ENCODE peak calls at places on chromosomes 2 and 18, in four cellular contexts. One of them, this sample, is unnamed.

GRCh38 chr2:46067501-46068292 is 229.5 kb upstream of the EPAS1 start:
- DNase-seq in left cardiac atrium: no peak
- DNase-seq in colonic mucosa: no peak
- DNase-seq in Right ventricle myocardium superior: no peak
- DNase-seq in this sample: peak

GRCh38 chr2:217711236-217711635 is 291.6 kb downstream of the TNS1 start:
- DNase-seq in left cardiac atrium: no peak
- DNase-seq in colonic mucosa: no peak
- DNase-seq in Right ventricle myocardium superior: no peak
- DNase-seq in this sample: no peak

GRCh38 chr2:44934521-44934961 is 7.0 kb upstream of the SIX3 start:
- DNase-seq in left cardiac atrium: no peak
- DNase-seq in colonic mucosa: no peak
- DNase-seq in Right ventricle myocardium superior: no peak
- DNase-seq in this sample: no peak

GRCh38 chr2:207188601-207189000 is 22.9 kb upstream of the KLF7 start:
- DNase-seq in left cardiac atrium: no peak
- DNase-seq in colonic mucosa: no peak
- DNase-seq in Right ventricle myocardium superior: no peak
- DNase-seq in this sample: no peak

GRCh38 chr2:118246726-118247125 is 158.5 kb downstream of the INSIG2 start:
- DNase-seq in left cardiac atrium: peak
- DNase-seq in colonic mucosa: no peak
- DNase-seq in Right ventricle myocardium superior: peak
- DNase-seq in this sample: no peak

GRCh38 chr2:6917071-6917760 is at the start of gene RNF144A:
- DNase-seq in left cardiac atrium: peak
- DNase-seq in colonic mucosa: peak
- DNase-seq in Right ventricle myocardium superior: peak
- DNase-seq in this sample: no peak

GRCh38 chr2:54605836-54606235 is 117.6 kb upstream of the EML6 start:
- DNase-seq in left cardiac atrium: no peak
- DNase-seq in colonic mucosa: no peak
- DNase-seq in Right ventricle myocardium superior: no peak
- DNase-seq in this sample: no peak

GRCh38 chr2:213233438-213234330 is 50.6 kb upstream of the SPAG16 start:
- DNase-seq in left cardiac atrium: no peak
- DNase-seq in colonic mucosa: no peak
- DNase-seq in Right ventricle myocardium superior: no peak
- DNase-seq in this sample: no peak

GRCh38 chr2:53373126-53373525 is 394.5 kb upstream of the CHAC2 start:
- DNase-seq in left cardiac atrium: no peak
- DNase-seq in colonic mucosa: no peak
- DNase-seq in Right ventricle myocardium superior: no peak
- DNase-seq in this sample: no peak

GRCh38 chr2:25314514-25315315 is 27.0 kb downstream of the DNMT3A start:
- DNase-seq in left cardiac atrium: peak
- DNase-seq in colonic mucosa: peak
- DNase-seq in Right ventricle myocardium superior: peak
- DNase-seq in this sample: no peak

GRCh38 chr2:240232264-240232915 is 91.9 kb upstream of the OTOS start:
- DNase-seq in left cardiac atrium: peak
- DNase-seq in colonic mucosa: peak
- DNase-seq in Right ventricle myocardium superior: no peak
- DNase-seq in this sample: no peak

GRCh38 chr2:190812506-190813294 is 67.9 kb upstream of the GLS start:
- DNase-seq in left cardiac atrium: no peak
- DNase-seq in colonic mucosa: no peak
- DNase-seq in Right ventricle myocardium superior: no peak
- DNase-seq in this sample: no peak

GRCh38 chr2:85721641-85722040 is 27.5 kb downstream of the GNLY start:
- DNase-seq in left cardiac atrium: no peak
- DNase-seq in colonic mucosa: no peak
- DNase-seq in Right ventricle myocardium superior: no peak
- DNase-seq in this sample: no peak

GRCh38 chr2:121015971-121016485 is 269.0 kb downstream of the TFCP2L1 start:
- DNase-seq in left cardiac atrium: no peak
- DNase-seq in colonic mucosa: no peak
- DNase-seq in Right ventricle myocardium superior: no peak
- DNase-seq in this sample: no peak

GRCh38 chr2:135424849-135425248 is 106.2 kb downstream of the ZRANB3 start:
- DNase-seq in left cardiac atrium: no peak
- DNase-seq in colonic mucosa: no peak
- DNase-seq in Right ventricle myocardium superior: no peak
- DNase-seq in this sample: no peak

GRCh38 chr18:24022141-24022540 is 7.6 kb downstream of the TTC39C start:
- DNase-seq in left cardiac atrium: no peak
- DNase-seq in colonic mucosa: no peak
- DNase-seq in Right ventricle myocardium superior: no peak
- DNase-seq in this sample: no peak

GRCh38 chr18:23226930-23227728 is 91.8 kb downstream of the CABLES1 start:
- DNase-seq in left cardiac atrium: peak
- DNase-seq in colonic mucosa: no peak
- DNase-seq in Right ventricle myocardium superior: peak
- DNase-seq in this sample: no peak

GRCh38 chr18:51248685-51249084 is 51.2 kb upstream of the MEX3C start:
- DNase-seq in left cardiac atrium: no peak
- DNase-seq in colonic mucosa: no peak
- DNase-seq in Right ventricle myocardium superior: no peak
- DNase-seq in this sample: no peak

GRCh38 chr2:52501715-52502475 is 1265.7 kb upstream of the CHAC2 start:
- DNase-seq in left cardiac atrium: no peak
- DNase-seq in colonic mucosa: no peak
- DNase-seq in Right ventricle myocardium superior: no peak
- DNase-seq in this sample: no peak

GRCh38 chr18:22847392-22847791 is 85.7 kb upstream of the RBBP8 start:
- DNase-seq in left cardiac atrium: no peak
- DNase-seq in colonic mucosa: no peak
- DNase-seq in Right ventricle myocardium superior: no peak
- DNase-seq in this sample: no peak